ENCODE peak calls at places on chromosome 4, in ten cellular contexts. G is pancreas; R is right atrium auricular region; J is SJSA1; A is Peyer's patch; Z is PC-3; F is brain microvascular endothelial cell; O is adrenal gland; L is neural progenitor cell; W is CD8-positive, alpha-beta memory T cell. I is an unnamed sample.

GRCh38 chr4:81663368-81663767 is 191.7 kb upstream of the RASGEF1B start:
- DNase-seq in G (no peak), R (no peak), J (no peak), A (no peak), Z (no peak), F (no peak), O (no peak), L (no peak), W (no peak), I (no peak)

GRCh38 chr4:173413043-173413442 is 14.1 kb upstream of the SCRG1 start:
- DNase-seq in G (no peak), R (no peak), J (no peak), A (no peak), Z (no peak), F (peak), O (no peak), L (no peak), W (no peak), I (no peak)

GRCh38 chr4:152485726-152486276 is 50.1 kb downstream of the FBXW7 start:
- DNase-seq in G (no peak), R (no peak), J (peak), A (no peak), Z (peak), F (peak), O (no peak), L (no peak), W (peak), I (peak)

GRCh38 chr4:154308207-154308606 is 183.4 kb downstream of the DCHS2 start:
- DNase-seq in G (no peak), R (no peak), J (no peak), A (no peak), Z (no peak), F (no peak), O (no peak), L (no peak), W (no peak), I (no peak)

GRCh38 chr4:105996845-105997244 is 101.6 kb downstream of the NPNT start:
- DNase-seq in G (no peak), R (no peak), J (no peak), A (no peak), Z (no peak), F (no peak), O (no peak), L (no peak), W (no peak), I (no peak)

GRCh38 chr4:131002132-131002531 is 1906.2 kb downstream of the C4orf33 start:
- DNase-seq in G (no peak), R (no peak), J (no peak), A (no peak), Z (peak), F (no peak), O (no peak), L (no peak), W (no peak), I (no peak)

GRCh38 chr4:187826725-187827124 is 168.8 kb upstream of the ZFP42 start:
- DNase-seq in G (no peak), R (no peak), J (no peak), A (no peak), Z (peak), F (no peak), O (no peak), L (no peak), W (no peak), I (no peak)

GRCh38 chr4:100742045-100742444 is 224.2 kb upstream of the EMCN start:
- DNase-seq in G (no peak), R (no peak), J (no peak), A (no peak), Z (peak), F (peak), O (no peak), L (peak), W (no peak), I (peak)

GRCh38 chr4:161252520-161253141 is 911.2 kb downstream of the FSTL5 start:
- DNase-seq in G (no peak), R (no peak), J (no peak), A (no peak), Z (peak), F (no peak), O (no peak), L (no peak), W (no peak), I (no peak)

GRCh38 chr4:15149234-15149841 is 147.1 kb downstream of the CPEB2 start:
- DNase-seq in G (no peak), R (no peak), J (no peak), A (no peak), Z (peak), F (no peak), O (no peak), L (no peak), W (no peak), I (no peak)

GRCh38 chr4:11428161-11428700 is 463 bp downstream of the HS3ST1 start:
- DNase-seq in G (no peak), R (no peak), J (no peak), A (peak), Z (no peak), F (no peak), O (no peak), L (peak), W (no peak), I (no peak)

GRCh38 chr4:142558851-142559250 is 287.2 kb downstream of the INPP4B start:
- DNase-seq in G (peak), R (no peak), J (no peak), A (no peak), Z (no peak), F (peak), O (no peak), L (peak), W (no peak), I (no peak)

GRCh38 chr4:16496501-16496900 is 270.2 kb upstream of the TAPT1 start:
- DNase-seq in G (no peak), R (no peak), J (no peak), A (no peak), Z (peak), F (peak), O (peak), L (no peak), W (no peak), I (no peak)

GRCh38 chr4:7421356-7422097 is 13.2 kb downstream of the PSAPL1 start:
- DNase-seq in G (no peak), R (peak), J (no peak), A (no peak), Z (no peak), F (no peak), O (peak), L (no peak), W (no peak), I (no peak)

GRCh38 chr4:141375855-141376254 is 155.2 kb downstream of the ZNF330 start:
- DNase-seq in G (peak), R (no peak), J (peak), A (no peak), Z (peak), F (peak), O (peak), L (peak), W (no peak), I (peak)

GRCh38 chr4:170978990-170979389 is 834.2 kb upstream of the GALNTL6 start:
- DNase-seq in G (no peak), R (no peak), J (no peak), A (no peak), Z (no peak), F (no peak), O (no peak), L (no peak), W (no peak), I (no peak)

GRCh38 chr4:63786181-63786580 is 623.1 kb downstream of the TECRL start:
- DNase-seq in G (no peak), R (no peak), J (no peak), A (no peak), Z (no peak), F (no peak), O (no peak), L (no peak), W (no peak), I (no peak)

GRCh38 chr4:73613130-73613529 is 7.1 kb downstream of the RASSF6 start:
- DNase-seq in G (no peak), R (no peak), J (no peak), A (no peak), Z (peak), F (no peak), O (no peak), L (no peak), W (no peak), I (peak)

GRCh38 chr4:67615119-67615518 is 56.6 kb downstream of the STAP1 start:
- DNase-seq in G (no peak), R (no peak), J (no peak), A (no peak), Z (no peak), F (no peak), O (no peak), L (no peak), W (no peak), I (no peak)

GRCh38 chr4:28926156-28926555 is 1794.0 kb upstream of the PCDH7 start:
- DNase-seq in G (no peak), R (no peak), J (no peak), A (no peak), Z (no peak), F (no peak), O (no peak), L (no peak), W (no peak), I (no peak)

GRCh38 chr4:56657128-56657527 is 24.0 kb downstream of the HOPX start:
- DNase-seq in G (no peak), R (no peak), J (no peak), A (no peak), Z (no peak), F (no peak), O (no peak), L (no peak), W (no peak), I (no peak)

GRCh38 chr4:94409947-94410346 is 41.8 kb upstream of the PDLIM5 start:
- DNase-seq in G (no peak), R (no peak), J (no peak), A (no peak), Z (no peak), F (no peak), O (no peak), L (no peak), W (no peak), I (no peak)

GRCh38 chr4:152273343-152273742 is 262.5 kb downstream of the FBXW7 start:
- DNase-seq in G (no peak), R (no peak), J (no peak), A (no peak), Z (peak), F (no peak), O (no peak), L (no peak), W (no peak), I (no peak)

GRCh38 chr4:123832173-123833026 is 435.8 kb downstream of the SPRY1 start:
- DNase-seq in G (peak), R (peak), J (peak), A (no peak), Z (peak), F (peak), O (peak), L (no peak), W (no peak), I (peak)

GRCh38 chr4:183960021-183960420 is 54.9 kb downstream of the STOX2 start:
- DNase-seq in G (peak), R (peak), J (no peak), A (no peak), Z (peak), F (peak), O (peak), L (peak), W (no peak), I (peak)

GRCh38 chr4:155761916-155762315 is 3.1 kb downstream of the GUCY1B1 start:
- DNase-seq in G (no peak), R (no peak), J (no peak), A (no peak), Z (no peak), F (no peak), O (no peak), L (peak), W (no peak), I (no peak)

GRCh38 chr4:83115656-83116285 is 1.2 kb upstream of the PLAC8 start:
- DNase-seq in G (no peak), R (no peak), J (peak), A (no peak), Z (no peak), F (no peak), O (no peak), L (peak), W (no peak), I (no peak)

GRCh38 chr4:91113130-91113706 is 986.0 kb downstream of the CCSER1 start:
- DNase-seq in G (no peak), R (no peak), J (no peak), A (no peak), Z (peak), F (peak), O (no peak), L (peak), W (no peak), I (no peak)

GRCh38 chr4:55830741-55831140 is 11.2 kb downstream of the EXOC1L start:
- DNase-seq in G (no peak), R (no peak), J (peak), A (no peak), Z (no peak), F (no peak), O (no peak), L (no peak), W (no peak), I (no peak)

GRCh38 chr4:86848136-86848535 is 1.0 kb downstream of the SLC10A6 start:
- DNase-seq in G (no peak), R (no peak), J (no peak), A (no peak), Z (no peak), F (no peak), O (no peak), L (no peak), W (no peak), I (no peak)

GRCh38 chr4:139550724-139551429 is 5.1 kb downstream of the SETD7 start:
- DNase-seq in G (no peak), R (peak), J (no peak), A (no peak), Z (no peak), F (peak), O (no peak), L (peak), W (no peak), I (no peak)

GRCh38 chr4:169604131-169604900 is 8.1 kb downstream of the NEK1 start:
- DNase-seq in G (no peak), R (no peak), J (peak), A (no peak), Z (peak), F (peak), O (no peak), L (no peak), W (no peak), I (no peak)

GRCh38 chr4:21410372-21410771 is 538.2 kb downstream of the KCNIP4 start:
- DNase-seq in G (no peak), R (no peak), J (no peak), A (no peak), Z (no peak), F (no peak), O (no peak), L (no peak), W (no peak), I (no peak)

GRCh38 chr4:116849620-116850019 is 235.8 kb downstream of the TRAM1L1 start:
- DNase-seq in G (no peak), R (no peak), J (no peak), A (no peak), Z (no peak), F (no peak), O (no peak), L (peak), W (no peak), I (no peak)

GRCh38 chr4:5220028-5220427 is 168.7 kb downstream of the STK32B start:
- DNase-seq in G (no peak), R (no peak), J (no peak), A (no peak), Z (peak), F (peak), O (no peak), L (peak), W (no peak), I (no peak)

GRCh38 chr4:182770259-182770968 is 146.8 kb downstream of the DCTD start:
- DNase-seq in G (no peak), R (no peak), J (no peak), A (no peak), Z (no peak), F (no peak), O (no peak), L (peak), W (no peak), I (no peak)

GRCh38 chr4:66568001-66568400 is 897.7 kb upstream of the EPHA5 start:
- DNase-seq in G (no peak), R (no peak), J (no peak), A (no peak), Z (no peak), F (no peak), O (no peak), L (no peak), W (no peak), I (no peak)

GRCh38 chr4:147057631-147057980 is 111.9 kb upstream of the TTC29 start:
- DNase-seq in G (no peak), R (no peak), J (peak), A (no peak), Z (peak), F (no peak), O (no peak), L (no peak), W (peak), I (no peak)

GRCh38 chr4:105145059-105145912 is 1.4 kb upstream of the TET2 start:
- DNase-seq in G (no peak), R (no peak), J (no peak), A (no peak), Z (no peak), F (no peak), O (no peak), L (no peak), W (peak), I (no peak)

DNA sequence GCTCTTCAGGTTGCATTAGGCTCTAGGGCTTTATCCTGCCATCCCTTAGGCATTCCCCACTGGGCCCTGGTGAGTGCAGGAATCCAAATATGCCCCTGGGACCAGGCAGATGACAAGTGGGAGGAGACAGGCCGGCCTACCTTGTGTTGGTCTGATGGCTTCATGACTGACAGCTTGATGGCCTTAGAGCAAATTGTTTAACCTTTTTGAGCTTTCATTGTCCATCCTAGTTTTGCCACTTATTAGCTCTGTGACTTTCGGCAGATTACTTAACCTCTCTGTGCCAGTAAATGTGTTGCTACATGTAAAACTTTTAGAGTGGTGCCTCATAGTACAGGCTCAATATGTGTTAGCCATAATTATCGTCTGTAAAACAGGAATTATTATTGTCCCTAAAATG is 4.4 kb downstream of the KIT start:
- DNase-seq in G (no peak), R (no peak), J (no peak), A (no peak), Z (no peak), F (no peak), O (no peak), L (no peak), W (no peak), I (no peak)
- H3K27ac ChIP-seq in G (no peak), R (no peak), J (no peak), A (no peak), Z (no peak), F (peak), O (no peak), L (no peak), W (no peak), I (no peak)

DNA sequence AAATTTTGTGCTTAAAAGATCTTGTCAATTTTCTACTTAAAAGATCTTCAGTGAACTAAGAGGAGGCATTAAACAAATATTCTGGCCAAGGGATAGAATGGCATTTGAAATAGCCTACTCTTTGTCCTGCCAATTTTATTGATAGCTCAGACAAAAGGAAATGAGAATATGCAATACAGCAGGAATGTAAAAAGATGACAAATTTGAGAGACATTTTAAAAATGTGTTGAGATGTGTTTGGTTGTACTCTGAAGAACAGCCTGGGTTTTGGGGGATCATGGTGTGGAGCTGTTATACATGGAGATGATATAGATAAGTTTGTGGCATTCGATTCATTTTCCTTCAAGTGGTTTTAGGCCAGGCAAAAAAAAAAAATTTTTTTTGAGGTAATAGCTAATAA is 11.6 kb upstream of the MAD2L1 start:
- DNase-seq in G (no peak), R (no peak), J (no peak), A (no peak), Z (no peak), F (no peak), O (no peak), L (no peak), W (no peak), I (no peak)
- H3K27ac ChIP-seq in G (no peak), R (no peak), J (no peak), A (no peak), Z (no peak), F (no peak), O (no peak), L (no peak), W (no peak), I (no peak)

GRCh38 chr4:87884976-87885574 is 52.3 kb downstream of the MEPE start:
- DNase-seq in G (no peak), R (no peak), J (no peak), A (no peak), Z (no peak), F (no peak), O (no peak), L (no peak), W (no peak), I (no peak)
- H3K27ac ChIP-seq in G (no peak), R (no peak), J (no peak), A (no peak), Z (no peak), F (no peak), O (no peak), L (no peak), W (no peak), I (no peak)

DNA sequence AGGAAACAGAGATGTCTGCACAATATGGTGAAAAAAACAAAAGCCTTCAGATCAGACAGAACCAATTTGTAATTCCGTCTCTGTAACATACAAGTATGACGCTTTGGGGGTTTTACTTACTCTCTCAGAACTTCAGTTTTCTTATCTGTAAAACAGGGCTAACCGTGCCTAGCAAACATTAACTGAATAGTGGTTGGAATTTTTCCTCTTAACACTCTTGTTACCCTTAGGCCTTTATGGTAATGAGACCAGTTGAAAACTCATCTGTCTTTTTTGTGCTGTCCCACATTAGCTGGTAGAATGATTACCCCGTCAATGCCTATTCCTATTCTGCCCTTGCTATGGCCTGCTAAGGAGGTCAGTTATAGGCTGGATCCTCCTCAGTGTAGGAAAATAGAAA is 4.5 kb upstream of the MYOZ2 start:
- DNase-seq in G (no peak), R (no peak), J (no peak), A (no peak), Z (no peak), F (no peak), O (no peak), L (no peak), W (no peak), I (no peak)
- H3K27ac ChIP-seq in G (no peak), R (peak), J (no peak), A (no peak), Z (no peak), F (no peak), O (no peak), L (no peak), W (no peak), I (no peak)

DNA sequence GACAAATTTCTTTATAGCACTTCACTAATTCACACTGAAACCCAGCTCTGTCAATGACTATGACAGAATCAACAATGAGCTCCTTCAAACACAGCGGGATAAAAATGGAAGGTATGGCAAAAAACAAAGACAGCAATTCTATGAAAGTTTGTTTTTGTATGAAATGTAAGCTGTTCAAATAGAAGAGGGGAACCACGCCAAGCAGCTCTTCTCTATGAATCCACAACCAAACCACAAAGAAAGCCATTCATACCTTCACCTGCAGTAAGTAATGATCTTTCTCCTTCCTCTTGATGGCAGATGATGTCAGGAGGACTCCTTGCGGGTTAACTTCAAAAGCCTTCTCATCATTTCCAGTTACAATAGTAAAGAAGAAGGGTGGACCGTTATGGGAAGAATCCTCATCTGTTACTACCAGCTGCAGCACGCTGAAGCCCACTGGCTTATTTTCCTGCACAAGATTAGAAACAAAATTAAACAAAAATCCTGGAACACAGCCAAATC is 48.8 kb upstream of the MTNR1A start:
- DNase-seq in G (no peak), R (no peak), J (no peak), A (no peak), Z (peak), F (no peak), O (no peak), L (no peak), W (no peak), I (no peak)
- H3K27ac ChIP-seq in G (no peak), R (no peak), J (no peak), A (no peak), Z (no peak), F (no peak), O (no peak), L (no peak), W (no peak), I (no peak)